ENCODE peak calls at places on chromosomes 16 and 17, in nine cellular contexts. B is progenitor cell of endocrine pancreas, K is testis, U is ovary, Z is colonic mucosa, L is kidney, F is AG04450, S is HCT116, Q is fibroblast of the aortic adventitia. W is an unnamed sample.
A peak's percentile ranks its signal among the peaks of the same experiment; 100 is the strongest.

GRCh38 chr17:82396601-82397435 is 21.3 kb upstream of the HEXD start:
- DNase-seq in F (peak; percentile 62), Z (no peak), B (no peak), U (no peak), Q (peak; percentile 94), L (peak; percentile 49), S (no peak), K (no peak), W (no peak)

GRCh38 chr17:32323784-32324590 is 18.0 kb downstream of the C17orf75 start:
- DNase-seq in L (peak; percentile 79), F (no peak), U (no peak), Q (peak; percentile 43), K (no peak), Z (peak; percentile 23), S (no peak), B (no peak), W (peak; percentile 56)

GRCh38 chr16:55909876-55910275 is 34.7 kb upstream of the CES5A start:
- DNase-seq in F (no peak), L (no peak), B (no peak), Z (no peak), S (no peak), K (no peak), Q (no peak), U (no peak), W (no peak)

GRCh38 chr16:70576431-70577255 is 53.0 kb downstream of the SF3B3 start:
- DNase-seq in F (peak; percentile 59), Q (peak; percentile 61), K (no peak), S (no peak), L (no peak), B (no peak), U (no peak), Z (peak; percentile 31), W (no peak)

GRCh38 chr17:69978056-69978646 is 96.9 kb upstream of the KCNJ16 start:
- DNase-seq in K (no peak), S (no peak), Q (no peak), L (no peak), U (no peak), Z (no peak), F (no peak), B (no peak), W (no peak)

GRCh38 chr17:81302861-81303326 is 7.8 kb upstream of the SLC38A10 start:
- DNase-seq in Z (no peak), F (no peak), Q (no peak), S (no peak), U (no peak), B (no peak), L (no peak), K (no peak), W (no peak)

GRCh38 chr17:63356275-63356905 is 89.7 kb downstream of the CYB561 start:
- DNase-seq in Z (no peak), B (no peak), L (no peak), K (peak; percentile 28), F (peak; percentile 53), Q (peak; percentile 94), U (no peak), S (peak; percentile 43), W (no peak)

GRCh38 chr17:42979511-42980273 is at the start of gene PTGES3L:
- DNase-seq in F (no peak), L (no peak), U (no peak), Z (peak; percentile 61), B (peak; percentile 21), S (no peak), Q (peak; percentile 27), K (peak; percentile 43), W (peak; percentile 80)

GRCh38 chr16:8872071-8872470 is 3.3 kb upstream of the CARHSP1 start:
- DNase-seq in Q (no peak), K (no peak), S (no peak), F (no peak), L (no peak), U (no peak), B (no peak), Z (no peak), W (no peak)

GRCh38 chr16:83160609-83161008 is 533.8 kb downstream of the CDH13 start:
- DNase-seq in Z (no peak), K (no peak), S (no peak), L (no peak), U (no peak), F (no peak), B (no peak), Q (no peak), W (no peak)

GRCh38 chr17:16516594-16517018 is 24.6 kb upstream of the LRRC75A start:
- DNase-seq in F (peak; percentile 29), Z (no peak), U (peak; percentile 50), K (peak; percentile 41), L (no peak), Q (peak; percentile 64), S (peak; percentile 22), B (no peak), W (no peak)

GRCh38 chr17:65750678-65751077 is 189.2 kb upstream of the AXIN2 start:
- DNase-seq in Q (peak; percentile 96), F (peak; percentile 75), U (peak; percentile 71), B (no peak), S (peak; percentile 93), K (peak; percentile 67), Z (peak; percentile 81), L (peak; percentile 81), W (no peak)

GRCh38 chr17:49494937-49495841 is at the start of gene NGFR:
- DNase-seq in Q (no peak), L (peak; percentile 82), F (no peak), B (no peak), K (peak; percentile 41), S (no peak), Z (peak; percentile 35), U (peak; percentile 64), W (peak; percentile 87)

GRCh38 chr16:89033796-89034572 is 57.0 kb upstream of the CBFA2T3 start:
- DNase-seq in F (no peak), Q (no peak), K (no peak), B (no peak), U (no peak), Z (no peak), S (no peak), L (peak; percentile 33), W (peak; percentile 59)

GRCh38 chr17:59357929-59358328 is 26.5 kb downstream of the YPEL2 start:
- DNase-seq in K (no peak), L (no peak), F (no peak), B (no peak), U (no peak), S (no peak), Z (no peak), Q (peak; percentile 57), W (no peak)

GRCh38 chr17:81011951-81012350 is 20.3 kb downstream of the CHMP6 start:
- DNase-seq in Q (no peak), S (no peak), B (no peak), U (no peak), K (no peak), Z (no peak), L (no peak), F (no peak), W (no peak)

GRCh38 chr17:43416998-43417891 is 18.5 kb downstream of the ARL4D start:
- DNase-seq in B (no peak), Z (peak; percentile 61), F (no peak), K (peak; percentile 87), U (peak; percentile 75), S (no peak), Q (peak; percentile 90), L (peak; percentile 82), W (no peak)

GRCh38 chr17:28509784-28510183 is 3.6 kb downstream of the FOXN1 start:
- DNase-seq in U (no peak), F (no peak), S (no peak), Q (no peak), L (no peak), K (no peak), B (no peak), Z (no peak), W (no peak)

GRCh38 chr16:19948186-19949104 is 63.8 kb upstream of the GPRC5B start:
- DNase-seq in S (no peak), B (no peak), Z (no peak), Q (no peak), K (no peak), L (no peak), F (no peak), U (no peak), W (no peak)
- TF ChIP-seq CTCF in S (no peak), B (no peak), Z (no peak), Q (no peak), K (no peak), L (no peak), F (no peak), U (no peak), W (no peak)

DNA sequence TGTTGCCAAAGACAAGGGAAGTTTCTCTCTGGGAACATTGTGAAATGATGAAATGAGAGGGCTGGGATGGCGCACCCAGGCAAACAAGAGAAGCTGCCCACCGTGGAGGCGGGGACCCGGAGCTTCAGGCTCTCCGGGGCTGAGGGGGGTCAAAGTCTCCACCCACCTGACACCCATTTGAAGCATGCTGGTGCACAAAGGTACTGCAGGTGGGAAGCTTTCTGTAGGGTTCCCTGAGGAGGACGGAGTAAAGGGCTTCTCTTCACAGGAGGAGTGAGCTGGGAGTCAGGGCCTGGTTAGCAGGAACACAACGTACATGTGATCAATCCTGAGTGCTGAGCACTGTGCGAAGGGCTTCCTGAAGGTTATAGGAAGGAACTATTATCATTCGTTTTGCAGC is 253.0 kb upstream of the RPL38 start:
- DNase-seq in K (no peak), B (no peak), L (no peak), Z (no peak), F (no peak), S (no peak), Q (no peak), U (no peak), W (no peak)
- TF ChIP-seq CTCF in K (no peak), B (no peak), L (no peak), Z (no peak), F (no peak), S (no peak), Q (no peak), U (no peak), W (no peak)

DNA sequence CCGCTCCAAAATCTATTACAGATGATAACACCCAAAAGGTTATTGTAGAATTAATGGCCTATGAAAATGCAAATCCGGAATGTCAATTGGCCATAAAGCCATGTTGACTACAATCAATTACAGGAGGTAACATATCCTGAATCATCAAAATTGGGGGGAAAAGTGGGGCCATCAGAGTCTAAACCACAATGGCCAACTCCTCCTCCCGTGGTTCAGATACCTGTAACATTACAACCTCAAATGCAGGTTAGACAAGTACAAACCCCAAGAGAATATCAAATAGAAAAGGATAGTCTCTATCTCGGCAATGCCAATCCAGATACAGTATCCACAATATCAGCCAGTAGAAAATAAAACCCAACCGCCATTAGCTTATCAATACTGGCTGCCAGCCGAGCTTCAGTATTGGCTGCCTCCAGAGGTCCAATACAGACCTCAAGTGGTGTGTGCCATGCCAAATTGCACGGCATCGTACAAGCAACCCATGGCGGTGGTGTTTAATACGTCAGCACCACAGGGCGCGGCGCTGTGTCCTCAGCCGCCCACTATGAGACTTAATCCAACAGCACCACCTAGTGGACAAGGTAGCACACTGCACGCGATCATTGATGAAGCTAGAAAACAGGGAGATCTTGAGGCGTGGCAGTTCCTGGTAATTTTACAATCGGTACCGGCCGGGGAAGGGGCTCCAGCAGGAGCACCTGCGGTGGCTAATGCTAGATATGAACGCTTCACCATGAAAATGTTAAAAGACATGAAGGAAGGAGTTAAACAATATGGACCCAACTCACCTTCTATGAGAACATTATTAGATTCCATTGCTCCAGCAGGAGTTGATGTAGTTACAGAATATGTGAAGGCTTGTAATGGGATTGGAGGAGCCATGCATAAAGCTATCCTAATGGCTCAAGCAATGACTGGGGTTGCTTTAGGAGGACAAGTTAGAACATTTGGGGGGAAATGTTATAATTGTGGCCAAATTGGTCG is 15.2 kb downstream of the FLYWCH1 start:
- DNase-seq in Z (peak; percentile 93), F (peak; percentile 53), U (peak; percentile 83), S (peak; percentile 85), K (peak; percentile 94), L (peak; percentile 91), B (peak; percentile 66), Q (peak; percentile 90), W (peak; percentile 94)
- TF ChIP-seq CTCF in Z (peak; percentile 98), F (peak; percentile 86), U (peak; percentile 74), S (peak; percentile 97), K (peak; percentile 94), L (peak; percentile 93), B (peak; percentile 94), Q (peak; percentile 89), W (peak; percentile 98)

GRCh38 chr17:47618416-47618815 is 31.3 kb upstream of the KPNB1 start:
- DNase-seq in Z (no peak), S (peak; percentile 23), B (no peak), U (no peak), Q (no peak), F (no peak), K (no peak), L (no peak), W (no peak)
- TF ChIP-seq CTCF in Z (no peak), S (no peak), B (peak; percentile 28), U (no peak), Q (peak; percentile 34), F (peak; percentile 53), K (no peak), L (peak; percentile 7), W (no peak)